ENCODE peak calls at places on chromosomes 16 and 17, in four cellular contexts. One of them, this sample, is unnamed.

GRCh38 chr17:32240745-32241144 is 24.9 kb upstream of the RHBDL3 start:
- DNase-seq in HEK293T: no peak
- DNase-seq in anterior cingulate cortex: no peak
- DNase-seq in head of caudate nucleus: no peak
- DNase-seq in this sample: no peak

GRCh38 chr17:78966123-78966813 is 13.5 kb downstream of the LGALS3BP start:
- DNase-seq in HEK293T: no peak
- DNase-seq in anterior cingulate cortex: no peak
- DNase-seq in head of caudate nucleus: no peak
- DNase-seq in this sample: no peak

GRCh38 chr17:57890857-57891232 is 41.0 kb upstream of the MRPS23 start:
- DNase-seq in HEK293T: no peak
- DNase-seq in anterior cingulate cortex: no peak
- DNase-seq in head of caudate nucleus: no peak
- DNase-seq in this sample: no peak

GRCh38 chr17:4840893-4841242 is 7.7 kb downstream of the MINK1 start:
- DNase-seq in HEK293T: no peak
- DNase-seq in anterior cingulate cortex: no peak
- DNase-seq in head of caudate nucleus: no peak
- DNase-seq in this sample: no peak

GRCh38 chr16:4847774-4848587 is 700 bp downstream of the UBN1 start:
- DNase-seq in anterior cingulate cortex: no peak
- DNase-seq in head of caudate nucleus: no peak
- DNase-seq in HEK293T: peak
- DNase-seq in this sample: peak

GRCh38 chr16:56983211-56983751 is 6.1 kb upstream of the NLRC5 start:
- DNase-seq in head of caudate nucleus: no peak
- DNase-seq in anterior cingulate cortex: no peak
- DNase-seq in HEK293T: no peak
- DNase-seq in this sample: no peak

GRCh38 chr17:78132767-78133178 is 2.2 kb downstream of the TMC8 start:
- DNase-seq in head of caudate nucleus: no peak
- DNase-seq in HEK293T: no peak
- DNase-seq in anterior cingulate cortex: no peak
- DNase-seq in this sample: no peak

GRCh38 chr17:62995377-62995885 is 29.4 kb downstream of the TANC2 start:
- DNase-seq in HEK293T: peak
- DNase-seq in head of caudate nucleus: peak
- DNase-seq in anterior cingulate cortex: no peak
- DNase-seq in this sample: no peak

GRCh38 chr16:84667600-84668309 is 19.4 kb downstream of the KLHL36 start:
- DNase-seq in anterior cingulate cortex: no peak
- DNase-seq in head of caudate nucleus: no peak
- DNase-seq in HEK293T: no peak
- DNase-seq in this sample: no peak

GRCh38 chr16:869823-870641 is 69.5 kb upstream of the GNG13 start:
- DNase-seq in HEK293T: no peak
- DNase-seq in anterior cingulate cortex: no peak
- DNase-seq in head of caudate nucleus: no peak
- DNase-seq in this sample: no peak

GRCh38 chr16:49352923-49353322 is 20.7 kb upstream of the C16orf78 start:
- DNase-seq in anterior cingulate cortex: no peak
- DNase-seq in HEK293T: peak
- DNase-seq in head of caudate nucleus: no peak
- DNase-seq in this sample: no peak

GRCh38 chr16:86406056-86406455 is 104.3 kb upstream of the FOXF1 start:
- DNase-seq in head of caudate nucleus: no peak
- DNase-seq in HEK293T: no peak
- DNase-seq in anterior cingulate cortex: no peak
- DNase-seq in this sample: no peak

GRCh38 chr17:13182854-13183253 is 165.0 kb upstream of the ELAC2 start:
- DNase-seq in HEK293T: no peak
- DNase-seq in anterior cingulate cortex: no peak
- DNase-seq in head of caudate nucleus: no peak
- DNase-seq in this sample: no peak